ENCODE peak calls at places on chromosomes 12 and 14, in seven cellular contexts. I is A549, S is aorta, F is DND-41, O is transverse colon, U is breast epithelium, X is GM12878. Y is an unnamed sample. For H3K4me1, the result is how much of the 10 kb centered on the place peaks cover.

GRCh38 chr12:130161261-130162231 is 718 bp upstream of the FZD10 start:
- DNase-seq in X (no peak), O (peak), F (no peak), I (no peak), S (peak), U (no peak), Y (no peak)

GRCh38 chr14:81516941-81517797 is 16.5 kb downstream of the SEL1L start:
- DNase-seq in I (peak), U (no peak), S (no peak), X (no peak), O (peak), F (no peak), Y (no peak)

GRCh38 chr12:70365648-70366518 is at the start of gene KCNMB4:
- DNase-seq in S (peak), O (peak), F (peak), X (peak), U (peak), I (peak), Y (peak)

GRCh38 chr12:101759396-101760047 is 20.3 kb upstream of the SYCP3 start:
- DNase-seq in X (no peak), F (no peak), I (peak), O (no peak), U (no peak), S (no peak), Y (peak)

GRCh38 chr14:73762375-73762822 is 48.2 kb upstream of the PNMA1 start:
- DNase-seq in I (peak), F (no peak), O (peak), U (no peak), X (peak), S (no peak), Y (no peak)

GRCh38 chr14:21525571-21525970 is 575 bp downstream of the SALL2 start:
- DNase-seq in O (no peak), I (no peak), U (no peak), X (no peak), S (no peak), F (peak), Y (peak)

GRCh38 chr14:25090716-25091454 is 40.9 kb upstream of the STXBP6 start:
- DNase-seq in U (no peak), X (no peak), O (peak), F (no peak), S (no peak), I (peak), Y (peak)

GRCh38 chr14:79178719-79179118 is 1008.5 kb downstream of the NRXN3 start:
- DNase-seq in S (no peak), I (no peak), U (no peak), O (no peak), F (no peak), X (no peak), Y (no peak)

GRCh38 chr12:65881965-65882413 is 57.7 kb downstream of the HMGA2 start:
- DNase-seq in U (peak), I (no peak), X (no peak), F (no peak), O (peak), S (peak), Y (no peak)

GRCh38 chr14:21068521-21069387 is 1.4 kb upstream of the ARHGEF40 start:
- DNase-seq in X (no peak), S (peak), F (peak), O (peak), I (peak), U (no peak), Y (peak)

GRCh38 chr14:105168496-105168978 is at the start of gene JAG2:
- DNase-seq in S (peak), F (no peak), O (peak), X (no peak), U (no peak), I (peak), Y (peak)

GRCh38 chr12:9718968-9719367 is 13.9 kb downstream of the CLECL1 start:
- DNase-seq in X (no peak), S (no peak), O (no peak), I (no peak), F (no peak), U (no peak), Y (no peak)

GRCh38 chr12:103677341-103677740 is 90.3 kb downstream of the STAB2 start:
- DNase-seq in X (no peak), F (no peak), I (no peak), O (peak), U (peak), S (no peak), Y (no peak)

GRCh38 chr14:103699901-103700752 is 15.1 kb downstream of the XRCC3 start:
- DNase-seq in U (no peak), F (no peak), I (no peak), O (no peak), X (no peak), S (peak), Y (no peak)

GRCh38 chr14:101460521-101460920 is 100.8 kb upstream of the DIO3 start:
- DNase-seq in X (no peak), I (no peak), S (no peak), U (no peak), O (no peak), F (no peak), Y (no peak)

GRCh38 chr12:9742665-9743064 is 9.8 kb upstream of the CLECL1 start:
- DNase-seq in X (no peak), O (peak), S (no peak), F (no peak), I (no peak), U (no peak), Y (no peak)

GRCh38 chr14:104326848-104327247 is 188.5 kb downstream of the KIF26A start:
- DNase-seq in F (no peak), U (no peak), I (no peak), X (no peak), S (no peak), O (no peak), Y (no peak)

GRCh38 chr14:71206766-71207371 is 299.6 kb downstream of the PCNX1 start:
- DNase-seq in O (no peak), S (peak), U (no peak), X (no peak), F (no peak), I (peak), Y (peak)

GRCh38 chr12:92469837-92470236 is 233.0 kb upstream of the PLEKHG7 start:
- DNase-seq in I (peak), U (no peak), S (no peak), F (no peak), O (no peak), X (no peak), Y (no peak)

GRCh38 chr14:36973806-36974442 is 198.5 kb downstream of the SLC25A21 start:
- DNase-seq in S (no peak), O (no peak), I (peak), U (no peak), F (no peak), X (no peak), Y (no peak)

GRCh38 chr14:100149789-100150611 is 9.4 kb downstream of the DEGS2 start:
- DNase-seq in I (no peak), S (peak), F (no peak), O (peak), U (no peak), X (no peak), Y (no peak)

GRCh38 chr12:116276433-116277216 is 868 bp downstream of the MED13L start:
- DNase-seq in U (peak), F (peak), X (no peak), S (peak), I (peak), O (peak), Y (peak)

GRCh38 chr12:127280393-127281275 is 986.3 kb upstream of the TMEM132C start:
- DNase-seq in U (no peak), S (peak), X (no peak), O (peak), F (no peak), I (peak), Y (no peak)

GRCh38 chr12:42660968-42661937 is 71.7 kb upstream of the PRICKLE1 start:
- DNase-seq in I (no peak), F (no peak), S (no peak), O (no peak), X (no peak), U (no peak), Y (no peak)

GRCh38 chr12:66879392-66879791 is 200.5 kb upstream of the GRIP1 start:
- DNase-seq in S (no peak), F (no peak), U (no peak), I (no peak), O (no peak), X (no peak), Y (no peak)

GRCh38 chr14:63745858-63746425 is 18.1 kb upstream of the SGPP1 start:
- DNase-seq in O (peak), I (no peak), X (peak), U (no peak), F (no peak), S (no peak), Y (no peak)

GRCh38 chr14:95248422-95248821 is 71.3 kb downstream of the CLMN start:
- DNase-seq in S (no peak), F (no peak), X (no peak), U (no peak), O (no peak), I (peak), Y (no peak)

GRCh38 chr12:32891956-32892355 is 4.6 kb downstream of the PKP2 start:
- DNase-seq in F (no peak), O (no peak), X (no peak), I (peak), S (no peak), U (no peak), Y (no peak)

GRCh38 chr14:85528882-85529585 is 910 bp upstream of the FLRT2 start:
- DNase-seq in F (no peak), S (no peak), X (no peak), I (peak), O (no peak), U (no peak), Y (peak)

GRCh38 chr14:69441948-69442347 is 42.6 kb upstream of the PLEKHD1 start:
- DNase-seq in F (peak), U (no peak), X (peak), S (no peak), O (no peak), I (no peak), Y (no peak)

GRCh38 chr14:91770185-91770584 is 38.3 kb upstream of the CATSPERB start:
- DNase-seq in U (no peak), S (no peak), F (no peak), I (no peak), O (no peak), X (no peak), Y (no peak)

GRCh38 chr14:92316937-92317336 is 6.0 kb upstream of the SLC24A4 start:
- DNase-seq in U (no peak), O (no peak), F (peak), X (no peak), S (no peak), I (peak), Y (no peak)

DNA sequence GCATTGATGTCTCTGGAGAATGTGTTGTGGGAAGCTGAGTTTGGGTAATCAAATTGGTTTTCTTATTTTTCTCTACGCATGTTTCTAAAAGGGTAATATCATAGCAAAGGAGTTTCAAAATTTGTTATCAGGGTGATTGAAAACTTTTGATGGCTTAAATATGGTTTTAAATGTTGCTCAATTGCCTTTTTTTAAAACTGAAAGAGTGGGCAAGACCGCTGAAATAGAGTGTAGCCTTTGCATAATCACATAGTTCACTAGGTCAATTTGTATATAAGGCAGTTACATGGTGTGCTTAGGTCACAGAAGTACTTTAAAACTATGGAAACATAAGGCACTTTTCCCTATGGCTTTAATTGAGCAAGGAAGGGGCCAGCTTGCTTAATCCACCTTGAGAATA is 167.4 kb downstream of the SNAPC1 start:
- DNase-seq in X (no peak), S (no peak), O (no peak), U (no peak), F (no peak), I (no peak), Y (no peak)
- H3K4me1 ChIP-seq in X (under half), S (under half), O (under half), U (under half), F (under half), I (under half), Y (under half)

GRCh38 chr12:124479680-124480468 is 87.5 kb downstream of the NCOR2 start:
- DNase-seq in U (no peak), X (no peak), S (no peak), O (no peak), F (no peak), I (no peak), Y (no peak)

GRCh38 chr12:124481772-124482566 is 85.4 kb downstream of the NCOR2 start:
- DNase-seq in S (no peak), X (no peak), U (no peak), O (peak), F (no peak), I (no peak), Y (no peak)

GRCh38 chr12:124478985-124479645 is 88.3 kb downstream of the NCOR2 start:
- DNase-seq in F (no peak), U (no peak), S (no peak), X (no peak), I (peak), O (no peak), Y (no peak)

GRCh38 chr12:124481257-124481750 is 86.1 kb downstream of the NCOR2 start:
- DNase-seq in X (no peak), I (peak), O (no peak), U (no peak), S (no peak), F (no peak), Y (no peak)

GRCh38 chr12:124480469-124481256 is 86.7 kb downstream of the NCOR2 start:
- DNase-seq in U (peak), O (peak), S (no peak), X (peak), F (peak), I (peak), Y (no peak)
- H3K27ac ChIP-seq in U (peak), O (peak), S (no peak), X (peak), F (peak), I (peak), Y (peak)

GRCh38 chr12:132506328-132506727 is 16.4 kb downstream of the FBRSL1 start:
- DNase-seq in S (no peak), F (no peak), I (no peak), X (no peak), O (no peak), U (no peak), Y (no peak)
- H3K4me1 ChIP-seq in S (under half), F (under half), I (under half), X (under half), O (half or more), U (under half), Y (under half)

GRCh38 chr12:27984275-27984674 is 11.7 kb upstream of the PTHLH start:
- DNase-seq in F (no peak), U (no peak), O (no peak), I (peak), S (no peak), X (no peak), Y (no peak)
- H3K27ac ChIP-seq in F (no peak), U (no peak), O (no peak), I (peak), S (no peak), X (no peak), Y (no peak)

GRCh38 chr12:47755655-47756562 is 2.8 kb downstream of the RAPGEF3 start:
- DNase-seq in S (no peak), I (no peak), U (no peak), O (peak), X (peak), F (no peak), Y (no peak)

GRCh38 chr12:47754881-47755280 is 3.8 kb downstream of the RAPGEF3 start:
- DNase-seq in S (no peak), U (no peak), O (peak), I (no peak), X (peak), F (no peak), Y (no peak)

GRCh38 chr12:47752552-47752951 is 6.1 kb downstream of the RAPGEF3 start:
- DNase-seq in F (no peak), I (no peak), U (no peak), S (no peak), O (no peak), X (no peak), Y (no peak)

GRCh38 chr12:47753021-47754001 is 5.4 kb downstream of the RAPGEF3 start:
- DNase-seq in X (no peak), I (no peak), S (peak), O (peak), U (peak), F (no peak), Y (no peak)

DNA sequence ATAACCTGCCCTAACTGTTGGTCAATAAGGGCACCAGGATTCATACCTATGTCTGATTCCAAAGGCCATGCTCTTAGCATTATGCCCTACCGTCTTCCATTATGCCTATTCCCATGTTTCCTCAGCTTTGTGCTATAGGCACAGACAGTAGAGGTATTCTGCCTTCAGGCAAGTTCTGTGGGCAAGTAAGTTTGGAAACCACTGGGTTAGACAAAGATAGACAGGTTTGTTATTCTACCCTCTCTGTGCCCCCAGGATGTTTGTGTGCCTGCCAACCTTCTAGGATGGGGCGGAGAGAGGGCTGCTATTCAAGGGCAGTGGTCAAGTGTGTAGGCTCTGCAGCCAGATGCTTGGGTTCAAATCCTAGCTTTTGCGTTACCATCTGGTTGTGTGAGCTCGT is 4.6 kb downstream of the RAPGEF3 start:
- DNase-seq in O (no peak), U (no peak), X (no peak), I (no peak), S (no peak), F (no peak), Y (no peak)
- H3K4me1 ChIP-seq in O (half or more), U (under half), X (under half), I (under half), S (under half), F (under half), Y (under half)

DNA sequence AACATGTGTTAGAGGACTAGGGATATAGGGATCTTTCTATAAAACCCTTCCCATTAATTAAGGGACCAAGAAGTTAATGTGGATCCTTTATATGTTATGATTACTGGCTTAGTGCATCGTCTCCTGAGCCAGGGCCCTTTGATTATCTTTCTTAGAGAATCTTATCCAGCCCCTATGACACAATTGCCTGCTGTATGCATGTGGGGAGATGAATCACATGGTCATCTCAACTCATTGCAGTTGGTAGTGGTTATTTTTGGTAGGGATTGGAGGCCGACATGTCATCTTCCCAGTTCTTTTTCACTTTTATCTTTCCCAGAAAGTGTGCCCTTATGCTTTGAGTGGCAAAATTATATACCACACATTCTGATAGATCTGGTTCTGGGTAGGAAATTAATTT is 25.9 kb downstream of the ZNF664 start:
- DNase-seq in S (no peak), X (no peak), F (no peak), I (no peak), U (no peak), O (no peak), Y (no peak)
- H3K27ac ChIP-seq in S (no peak), X (no peak), F (no peak), I (no peak), U (no peak), O (no peak), Y (no peak)

DNA sequence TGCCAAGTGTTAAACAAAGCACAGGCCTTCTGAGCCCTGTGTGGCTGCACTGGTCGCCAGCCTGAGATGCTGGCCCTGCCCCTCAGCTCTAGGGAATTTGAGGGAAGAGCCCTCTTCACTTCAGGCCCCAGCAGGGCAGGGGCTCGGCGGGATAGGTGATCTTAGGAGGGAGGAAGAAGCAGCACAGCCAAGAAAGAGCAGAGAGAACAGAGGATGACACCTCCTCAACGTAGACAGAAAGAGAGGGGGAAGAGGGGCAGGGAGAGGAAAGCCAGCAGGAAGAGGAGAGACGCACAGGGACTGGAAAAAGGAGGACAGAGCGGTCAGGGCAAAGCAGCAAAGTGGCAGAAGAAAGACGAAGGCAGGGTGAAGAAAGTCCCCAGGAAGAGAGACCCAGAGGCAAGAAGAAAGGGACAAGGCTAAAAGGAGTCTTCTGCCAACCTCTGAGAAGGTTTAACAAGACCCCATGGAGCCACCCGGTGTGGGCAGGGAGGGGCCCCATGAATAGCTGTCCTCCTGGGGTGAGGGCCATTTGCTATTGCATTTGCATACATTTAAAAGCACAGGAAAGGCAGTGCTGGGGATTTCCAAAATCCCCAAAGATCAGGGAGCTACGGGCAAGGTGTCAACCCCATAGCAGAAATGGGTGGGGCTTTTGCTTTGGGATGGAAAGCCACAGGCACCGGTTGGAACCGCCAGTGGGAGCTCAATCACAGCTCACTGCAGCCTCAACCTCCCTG is 22.8 kb downstream of the CMKLR1 start:
- DNase-seq in U (no peak), F (no peak), I (no peak), X (no peak), O (no peak), S (no peak), Y (no peak)
- H3K4me1 ChIP-seq in U (under half), F (under half), I (under half), X (half or more), O (under half), S (under half), Y (under half)